ENCODE peak calls at places on chromosomes 4 and X, in six cellular contexts. L is RPMI7951, V is epithelial cell of esophagus, S is A172, D is transverse colon, U is left ventricle myocardium superior. R is an unnamed sample.

GRCh38 chrX:71098951-71099506 is 3.4 kb downstream of the FOXO4 start:
- DNase-seq in S (no peak), L (no peak), V (no peak), U (no peak), D (no peak), R (no peak)

GRCh38 chrX:41779058-41779564 is 55.1 kb downstream of the GPR82 start:
- DNase-seq in S (peak), U (no peak), L (peak), V (peak), D (no peak), R (no peak)

GRCh38 chr4:76723916-76724315 is 174.0 kb downstream of the SOWAHB start:
- DNase-seq in U (no peak), S (peak), V (peak), D (no peak), L (peak), R (no peak)

GRCh38 chr4:183504930-183505555 is at the start of gene ING2:
- DNase-seq in U (no peak), S (peak), V (peak), L (peak), D (no peak), R (no peak)

GRCh38 chrX:69493193-69493592 is 10.9 kb upstream of the NALF2 start:
- DNase-seq in S (no peak), D (peak), U (no peak), L (peak), V (peak), R (no peak)

GRCh38 chrX:1086444-1087409 is 125.7 kb downstream of the CRLF2 start:
- DNase-seq in D (no peak), U (no peak), L (peak), V (peak), S (peak), R (no peak)

GRCh38 chr4:177190995-177191568 is 118.6 kb upstream of the NEIL3 start:
- DNase-seq in V (peak), D (no peak), S (no peak), L (peak), U (no peak), R (no peak)

GRCh38 chr4:73661646-73662119 is 41.4 kb upstream of the RASSF6 start:
- DNase-seq in D (no peak), S (peak), L (peak), V (peak), U (no peak), R (peak)

GRCh38 chrX:4844376-4844775 is 1130.9 kb upstream of the PRKX start:
- DNase-seq in V (peak), L (no peak), U (no peak), S (no peak), D (no peak), R (no peak)

GRCh38 chr4:110540606-110541440 is 64.9 kb downstream of the ENPEP start:
- DNase-seq in D (no peak), L (peak), U (no peak), S (peak), V (peak), R (peak)

GRCh38 chrX:68932611-68933010 is 103.8 kb downstream of the EFNB1 start:
- DNase-seq in D (peak), S (no peak), U (peak), L (no peak), V (no peak), R (no peak)

GRCh38 chrX:18424482-18425198 is 768 bp upstream of the CDKL5 start:
- DNase-seq in U (peak), V (peak), D (peak), S (peak), L (peak), R (no peak)

GRCh38 chr4:89305028-89305427 is 2.6 kb downstream of the GPRIN3 start:
- DNase-seq in V (no peak), L (no peak), D (no peak), S (no peak), U (no peak), R (no peak)

GRCh38 chr4:108143515-108143914 is 25.2 kb downstream of the LEF1 start:
- DNase-seq in V (no peak), U (no peak), S (no peak), D (no peak), L (no peak), R (no peak)

GRCh38 chr4:168274871-168275270 is 43.7 kb downstream of the DDX60 start:
- DNase-seq in L (no peak), D (no peak), V (no peak), U (no peak), S (no peak), R (no peak)

GRCh38 chr4:185817403-185817818 is 5.4 kb upstream of the SORBS2 start:
- DNase-seq in S (no peak), U (peak), V (no peak), L (no peak), D (peak), R (no peak)

GRCh38 chrX:155857561-155857960 is 23.6 kb upstream of the VAMP7 start:
- DNase-seq in L (peak), S (peak), V (peak), U (no peak), D (no peak), R (no peak)

GRCh38 chrX:152640039-152640818 is 2.5 kb downstream of the GABRQ start:
- DNase-seq in U (no peak), V (peak), D (no peak), L (peak), S (peak), R (no peak)

GRCh38 chr4:182809417-182810102 is 107.6 kb downstream of the DCTD start:
- DNase-seq in U (no peak), S (peak), D (no peak), L (no peak), V (peak), R (no peak)

GRCh38 chr4:16772366-16772850 is 126.0 kb downstream of the LDB2 start:
- DNase-seq in V (no peak), D (no peak), L (no peak), U (no peak), S (no peak), R (peak)

GRCh38 chr4:102620697-102621497 is 119.7 kb downstream of the NFKB1 start:
- DNase-seq in V (peak), L (peak), D (peak), U (no peak), S (peak), R (no peak)

GRCh38 chrX:12614266-12614665 is 176.9 kb upstream of the PRPS2 start:
- DNase-seq in S (no peak), U (no peak), V (peak), L (no peak), D (no peak), R (no peak)

GRCh38 chrX:12814434-12814833 is 23.2 kb downstream of the PRPS2 start:
- DNase-seq in D (peak), V (peak), U (no peak), L (peak), S (peak), R (peak)

GRCh38 chrX:22314692-22315091 is 42.0 kb downstream of the CBLL2 start:
- DNase-seq in S (peak), L (peak), U (no peak), V (peak), D (no peak), R (no peak)

GRCh38 chr4:137524642-137525384 is 7.5 kb downstream of the PCDH18 start:
- DNase-seq in S (no peak), L (no peak), U (no peak), V (no peak), D (no peak), R (no peak)

GRCh38 chr4:72846280-72847111 is 223.0 kb downstream of the COX18 start:
- DNase-seq in U (no peak), V (peak), D (no peak), S (peak), L (peak), R (no peak)

GRCh38 chr4:95580226-95580625 is 31.5 kb upstream of the UNC5C start:
- DNase-seq in D (no peak), V (no peak), U (no peak), S (no peak), L (no peak), R (no peak)

GRCh38 chrX:56738670-56739069 is 9.6 kb downstream of the NBDY start:
- DNase-seq in D (no peak), V (peak), U (no peak), S (no peak), L (no peak), R (no peak)

GRCh38 chr4:6613676-6614651 is 26.5 kb upstream of the MRFAP1 start:
- DNase-seq in S (no peak), V (no peak), U (no peak), D (no peak), L (no peak), R (no peak)

GRCh38 chrX:65866146-65866545 is 173.7 kb downstream of the VSIG4 start:
- DNase-seq in L (no peak), V (peak), S (no peak), D (no peak), U (no peak), R (no peak)

GRCh38 chrX:18620349-18620748 is 51.6 kb downstream of the RS1 start:
- DNase-seq in D (peak), L (no peak), V (no peak), U (no peak), S (no peak), R (no peak)

GRCh38 chr4:123667496-123667895 is 270.9 kb downstream of the SPRY1 start:
- DNase-seq in D (no peak), L (peak), V (peak), U (no peak), S (peak), R (no peak)

GRCh38 chr4:67576538-67576937 is 18.0 kb downstream of the STAP1 start:
- DNase-seq in L (no peak), V (no peak), S (no peak), D (no peak), U (no peak), R (no peak)

GRCh38 chr4:3785292-3785565 is 19.0 kb downstream of the ADRA2C start:
- DNase-seq in S (no peak), U (no peak), L (no peak), D (no peak), V (no peak), R (no peak)

GRCh38 chr4:102174800-102175199 is 170.5 kb downstream of the SLC39A8 start:
- DNase-seq in D (no peak), V (peak), L (no peak), U (no peak), S (peak), R (no peak)

GRCh38 chr4:82469776-82470345 is 39.5 kb downstream of the ENOPH1 start:
- DNase-seq in V (peak), U (no peak), L (peak), S (peak), D (no peak), R (no peak)